ENCODE peak calls at places on chromosomes 16 and 17, in four cellular contexts. S is NCI-H1105; V is fibroblast of mammary gland; P is activated CD8-positive, alpha-beta T cell treated with anti-CD3 and anti-CD28 coated beads for 36 hours. W is an unnamed sample.

GRCh38 chr16:83187404-83187803 is 560.6 kb downstream of the CDH13 start:
- DNase-seq in S (no peak), V (peak), P (peak), W (no peak)

GRCh38 chr17:82246040-82246364 is 17.2 kb downstream of the SLC16A3 start:
- DNase-seq in S (no peak), V (no peak), P (no peak), W (no peak)

GRCh38 chr17:2058521-2059124 is 3.7 kb downstream of the HIC1 start:
- DNase-seq in S (no peak), V (peak), P (peak), W (no peak)

GRCh38 chr16:84331998-84332780 is 36.1 kb upstream of the ATP2C2 start:
- DNase-seq in S (no peak), V (peak), P (no peak), W (no peak)

GRCh38 chr16:85860413-85861094 is 38.4 kb upstream of the IRF8 start:
- DNase-seq in S (no peak), V (no peak), P (peak), W (no peak)

GRCh38 chr16:53530046-53530445 is 27.0 kb upstream of the AKTIP start:
- DNase-seq in S (peak), V (no peak), P (no peak), W (no peak)

GRCh38 chr16:15857779-15858560 is 1.1 kb upstream of the MYH11 start:
- DNase-seq in S (no peak), V (no peak), P (no peak), W (no peak)

GRCh38 chr17:17115620-17116019 is 73.4 kb downstream of the MPRIP start:
- DNase-seq in S (no peak), V (no peak), P (no peak), W (no peak)

GRCh38 chr17:67742025-67742424 is 24.3 kb downstream of the NOL11 start:
- DNase-seq in S (no peak), V (no peak), P (no peak), W (no peak)

GRCh38 chr17:58187063-58187462 is 5.5 kb upstream of the EPX start:
- DNase-seq in S (no peak), V (no peak), P (no peak), W (no peak)

GRCh38 chr17:64276961-64277505 is 14.0 kb upstream of the TEX2 start:
- DNase-seq in S (no peak), V (no peak), P (no peak), W (no peak)

GRCh38 chr16:2826591-2827480 is 3.3 kb upstream of the ZG16B start:
- DNase-seq in S (no peak), V (no peak), P (no peak), W (no peak)

GRCh38 chr16:15055141-15056053 is 477 bp downstream of the NTAN1 start:
- DNase-seq in S (peak), V (peak), P (peak), W (no peak)

GRCh38 chr17:34826332-34826731 is 134.9 kb downstream of the CCT6B start:
- DNase-seq in S (no peak), V (peak), P (no peak), W (no peak)

GRCh38 chr17:82272495-82273326 is 789 bp downstream of the CSNK1D start:
- DNase-seq in S (no peak), V (no peak), P (peak), W (no peak)

GRCh38 chr17:62807812-62808575 is at the start of gene MARCHF10:
- DNase-seq in S (peak), V (no peak), P (peak), W (no peak)

GRCh38 chr17:56737741-56738161 is 96.0 kb downstream of the C17orf67 start:
- DNase-seq in S (no peak), V (peak), P (no peak), W (no peak)

GRCh38 chr17:70137451-70138230 is 31.7 kb upstream of the KCNJ2 start:
- DNase-seq in S (no peak), V (peak), P (peak), W (peak)

GRCh38 chr16:2990891-2991290 is 10.6 kb upstream of the PKMYT1 start:
- DNase-seq in S (no peak), V (no peak), P (no peak), W (no peak)

GRCh38 chr17:75854111-75854748 is 905 bp downstream of the WBP2 start:
- DNase-seq in S (no peak), V (peak), P (no peak), W (no peak)

W was measured in thoracic aorta.